ENCODE peak calls at places on chromosomes 1 and 21, in six cellular contexts. One of them, this sample, is unnamed.

GRCh38 chr1:51937112-51937511 is 53.4 kb downstream of the RAB3B start:
- DNase-seq in left lung: no peak
- DNase-seq in esophagus squamous epithelium: no peak
- DNase-seq in astrocyte: no peak
- DNase-seq in thoracic aorta: no peak
- DNase-seq in stomach: no peak
- DNase-seq in this sample: no peak

GRCh38 chr1:166489670-166490436 is 323.1 kb upstream of the FAM78B start:
- DNase-seq in stomach: no peak
- DNase-seq in thoracic aorta: no peak
- DNase-seq in esophagus squamous epithelium: peak
- DNase-seq in left lung: peak
- DNase-seq in astrocyte: no peak
- DNase-seq in this sample: no peak

GRCh38 chr1:17603091-17603841 is 63.8 kb downstream of the ARHGEF10L start:
- DNase-seq in thoracic aorta: no peak
- DNase-seq in stomach: no peak
- DNase-seq in astrocyte: no peak
- DNase-seq in left lung: no peak
- DNase-seq in esophagus squamous epithelium: no peak
- DNase-seq in this sample: no peak

GRCh38 chr1:30600258-30600657 is 123.1 kb downstream of the MATN1 start:
- DNase-seq in thoracic aorta: no peak
- DNase-seq in astrocyte: no peak
- DNase-seq in esophagus squamous epithelium: no peak
- DNase-seq in left lung: no peak
- DNase-seq in stomach: no peak
- DNase-seq in this sample: no peak

GRCh38 chr1:230144765-230145504 is 77.9 kb downstream of the GALNT2 start:
- DNase-seq in stomach: no peak
- DNase-seq in astrocyte: no peak
- DNase-seq in esophagus squamous epithelium: no peak
- DNase-seq in left lung: no peak
- DNase-seq in thoracic aorta: no peak
- DNase-seq in this sample: no peak

GRCh38 chr1:170568197-170568596 is 36.2 kb downstream of the GORAB start:
- DNase-seq in left lung: no peak
- DNase-seq in esophagus squamous epithelium: no peak
- DNase-seq in thoracic aorta: no peak
- DNase-seq in stomach: no peak
- DNase-seq in astrocyte: no peak
- DNase-seq in this sample: no peak

GRCh38 chr21:37565530-37566223 is 199.1 kb downstream of the DYRK1A start:
- DNase-seq in thoracic aorta: no peak
- DNase-seq in astrocyte: peak
- DNase-seq in stomach: no peak
- DNase-seq in left lung: no peak
- DNase-seq in esophagus squamous epithelium: no peak
- DNase-seq in this sample: no peak

GRCh38 chr1:178389441-178389840 is 107.3 kb downstream of the CLEC20A start:
- DNase-seq in left lung: no peak
- DNase-seq in stomach: no peak
- DNase-seq in esophagus squamous epithelium: no peak
- DNase-seq in astrocyte: no peak
- DNase-seq in thoracic aorta: no peak
- DNase-seq in this sample: no peak

GRCh38 chr1:226628624-226629155 is 80.1 kb downstream of the STUM start:
- DNase-seq in left lung: peak
- DNase-seq in esophagus squamous epithelium: no peak
- DNase-seq in stomach: peak
- DNase-seq in thoracic aorta: no peak
- DNase-seq in astrocyte: no peak
- DNase-seq in this sample: no peak

GRCh38 chr1:27007909-27008582 is 4.6 kb downstream of the TENT5B start:
- DNase-seq in left lung: peak
- DNase-seq in stomach: peak
- DNase-seq in astrocyte: no peak
- DNase-seq in thoracic aorta: no peak
- DNase-seq in esophagus squamous epithelium: no peak
- DNase-seq in this sample: no peak

GRCh38 chr1:229440821-229441537 is 7.1 kb upstream of the ACTA1 start:
- DNase-seq in thoracic aorta: no peak
- DNase-seq in stomach: no peak
- DNase-seq in left lung: no peak
- DNase-seq in esophagus squamous epithelium: no peak
- DNase-seq in astrocyte: peak
- DNase-seq in this sample: peak

DNA sequence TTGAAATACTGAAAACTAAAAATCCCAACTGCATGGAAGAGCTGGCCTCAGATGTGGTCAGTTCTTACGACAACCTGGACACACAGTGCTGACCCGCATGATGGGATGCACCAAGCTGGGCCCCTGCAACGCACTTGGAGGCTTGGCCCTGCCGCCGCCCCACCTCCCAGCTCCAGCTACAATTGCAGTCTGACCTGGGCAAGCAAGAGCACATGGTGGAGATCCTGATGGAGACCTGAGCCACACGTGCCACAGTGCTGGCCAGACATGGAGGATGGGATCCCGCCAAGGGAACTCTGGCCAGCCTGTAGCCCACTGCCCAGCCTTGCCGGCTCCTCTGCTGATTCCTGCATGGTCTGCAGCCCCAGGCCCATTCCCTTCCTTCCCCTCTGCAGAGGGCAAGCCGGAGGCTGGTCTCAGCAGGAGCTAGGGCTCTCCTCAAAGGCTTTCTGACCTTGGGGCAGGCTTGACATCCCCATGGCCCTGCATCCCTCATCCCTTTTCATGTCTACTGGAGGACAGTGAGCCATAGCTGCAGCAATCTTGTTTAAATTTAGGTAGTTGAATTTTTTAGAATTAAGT is 14.1 kb downstream of the CR1L start:
- DNase-seq in left lung: no peak
- DNase-seq in thoracic aorta: no peak
- DNase-seq in stomach: no peak
- DNase-seq in astrocyte: no peak
- DNase-seq in esophagus squamous epithelium: no peak
- DNase-seq in this sample: no peak
- H3K4me3 ChIP-seq in left lung: no peak
- H3K4me3 ChIP-seq in thoracic aorta: no peak
- H3K4me3 ChIP-seq in stomach: no peak
- H3K4me3 ChIP-seq in astrocyte: no peak
- H3K4me3 ChIP-seq in esophagus squamous epithelium: no peak
- H3K4me3 ChIP-seq in this sample: no peak

DNA sequence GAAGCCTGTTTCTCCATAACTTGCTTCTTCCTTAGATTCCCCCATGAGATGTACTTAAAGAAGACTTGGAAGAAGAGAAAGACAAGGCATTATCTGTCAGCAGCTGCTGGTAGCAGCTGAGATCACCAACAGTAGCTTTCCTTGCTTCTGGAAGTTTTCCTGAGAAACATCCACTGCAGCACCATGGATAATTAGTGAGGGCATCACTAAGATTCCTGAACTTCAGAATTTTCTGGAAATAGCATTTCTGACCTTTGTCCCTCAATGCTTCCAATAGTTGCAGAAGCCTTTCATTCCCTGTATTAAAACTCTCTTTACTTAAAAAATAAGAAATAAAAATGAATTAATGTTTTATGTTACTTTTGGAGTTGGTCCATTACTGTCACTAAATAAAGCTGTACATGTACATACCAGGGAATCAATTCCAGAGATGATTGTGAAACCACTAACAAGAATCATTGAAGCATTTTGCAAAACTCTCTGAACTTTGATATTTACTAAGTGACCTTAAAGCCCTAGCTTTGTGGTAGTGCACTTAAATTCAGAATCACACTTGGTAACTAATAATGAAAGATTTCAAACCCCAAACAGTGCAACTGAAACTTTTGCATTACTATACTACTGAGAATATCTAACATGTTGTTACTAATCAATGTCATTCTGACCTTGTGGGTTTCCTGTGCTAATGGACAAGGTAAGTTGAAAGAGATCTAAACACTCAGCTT is at the start of gene CFHR4:
- DNase-seq in stomach: no peak
- DNase-seq in left lung: no peak
- DNase-seq in thoracic aorta: no peak
- DNase-seq in astrocyte: no peak
- DNase-seq in esophagus squamous epithelium: no peak
- DNase-seq in this sample: no peak
- H3K27ac ChIP-seq in stomach: no peak
- H3K27ac ChIP-seq in left lung: no peak
- H3K27ac ChIP-seq in thoracic aorta: no peak
- H3K27ac ChIP-seq in astrocyte: no peak
- H3K27ac ChIP-seq in esophagus squamous epithelium: no peak
- H3K27ac ChIP-seq in this sample: no peak

DNA sequence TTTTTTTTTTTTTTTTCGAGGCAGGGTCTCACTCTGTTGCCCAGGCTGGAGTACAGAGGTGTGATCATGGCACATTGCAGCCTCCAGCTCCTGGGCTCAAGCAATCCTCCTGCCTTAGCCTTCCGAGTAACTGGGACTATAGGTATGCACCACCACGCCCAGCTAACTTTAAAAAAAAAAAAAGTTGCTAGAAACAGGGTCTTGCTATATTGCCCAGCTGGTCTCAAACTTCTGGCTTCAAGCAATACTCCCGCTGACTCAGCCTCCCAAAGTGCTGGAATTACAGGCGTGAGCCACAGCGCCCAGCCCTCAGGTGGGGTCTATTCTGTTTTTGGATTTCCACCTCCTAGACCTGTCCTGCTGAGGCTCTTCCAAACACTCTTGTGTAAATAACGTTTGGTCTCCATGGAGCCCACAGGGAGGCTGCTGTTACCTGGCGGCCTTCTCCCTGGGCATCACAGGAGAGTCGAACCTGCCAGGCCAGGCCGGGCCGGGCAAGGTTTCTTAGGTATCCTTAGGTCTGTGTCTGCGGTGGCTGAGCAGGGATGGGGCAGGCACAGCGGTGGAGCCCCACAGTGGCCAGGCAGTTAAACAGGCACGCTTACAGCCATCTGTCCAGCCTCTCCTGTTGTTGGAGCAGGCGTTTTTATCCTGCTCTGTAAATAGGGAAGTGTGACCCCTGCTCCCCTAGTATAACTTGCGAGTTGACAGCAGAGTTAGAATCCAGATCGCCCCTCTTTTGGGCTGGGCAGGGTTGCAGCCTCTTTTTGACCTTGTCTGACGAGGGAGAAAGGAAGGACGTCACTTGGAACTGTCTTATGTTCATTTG is 18.8 kb downstream of the PLEKHM2 start:
- DNase-seq in left lung: no peak
- DNase-seq in stomach: peak
- DNase-seq in astrocyte: no peak
- DNase-seq in thoracic aorta: no peak
- DNase-seq in esophagus squamous epithelium: no peak
- DNase-seq in this sample: no peak
- TF ChIP-seq CTCF in left lung: no peak
- TF ChIP-seq CTCF in stomach: no peak
- TF ChIP-seq CTCF in astrocyte: no peak
- TF ChIP-seq CTCF in thoracic aorta: no peak
- TF ChIP-seq CTCF in esophagus squamous epithelium: peak
- TF ChIP-seq CTCF in this sample: peak

DNA sequence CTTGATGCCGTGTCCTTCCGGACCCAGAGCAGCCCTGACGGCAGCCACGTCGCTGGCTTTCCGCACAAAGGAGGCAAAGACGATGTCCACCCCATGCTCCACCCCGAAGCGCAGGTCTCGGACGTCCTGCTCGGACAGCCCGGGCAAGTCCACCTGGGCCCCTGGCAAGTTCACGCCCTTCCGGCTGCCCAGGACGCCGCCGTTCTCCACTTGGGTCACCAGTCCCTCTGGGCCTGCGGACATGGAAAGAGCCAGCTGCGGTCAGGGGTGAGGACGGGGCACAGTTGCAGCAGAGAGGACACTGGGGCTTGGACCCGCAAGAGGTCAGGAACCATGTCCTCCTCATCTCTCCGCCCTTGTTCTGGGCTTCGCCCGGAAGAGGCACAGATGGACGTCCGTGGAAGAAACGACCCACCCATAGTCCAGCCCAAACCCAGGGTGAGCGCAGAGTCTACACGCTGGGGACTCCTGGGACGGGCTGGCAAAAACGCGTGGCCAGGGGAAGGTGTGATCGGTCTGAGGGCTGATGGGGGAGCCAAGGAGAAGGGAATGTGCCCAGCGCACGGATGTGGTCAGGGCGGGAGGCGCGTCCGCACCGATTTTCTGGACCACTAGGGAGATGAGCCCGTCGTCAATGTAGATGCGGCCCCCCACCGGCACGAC is 6.6 kb downstream of the PKLR start:
- DNase-seq in astrocyte: no peak
- DNase-seq in left lung: no peak
- DNase-seq in thoracic aorta: no peak
- DNase-seq in stomach: no peak
- DNase-seq in esophagus squamous epithelium: no peak
- DNase-seq in this sample: no peak
- H3K4me3 ChIP-seq in astrocyte: no peak
- H3K4me3 ChIP-seq in left lung: no peak
- H3K4me3 ChIP-seq in thoracic aorta: peak
- H3K4me3 ChIP-seq in stomach: peak
- H3K4me3 ChIP-seq in esophagus squamous epithelium: peak
- H3K4me3 ChIP-seq in this sample: no peak

GRCh38 chr1:53766766-53767409 is 27.9 kb upstream of the GLIS1 start:
- DNase-seq in esophagus squamous epithelium: no peak
- DNase-seq in thoracic aorta: no peak
- DNase-seq in stomach: no peak
- DNase-seq in left lung: no peak
- DNase-seq in astrocyte: peak
- DNase-seq in this sample: no peak

GRCh38 chr1:53763911-53764310 is 24.9 kb upstream of the GLIS1 start:
- DNase-seq in left lung: no peak
- DNase-seq in thoracic aorta: no peak
- DNase-seq in esophagus squamous epithelium: no peak
- DNase-seq in stomach: no peak
- DNase-seq in astrocyte: no peak
- DNase-seq in this sample: no peak

GRCh38 chr1:53765656-53766055 is 26.7 kb upstream of the GLIS1 start:
- DNase-seq in esophagus squamous epithelium: no peak
- DNase-seq in thoracic aorta: no peak
- DNase-seq in stomach: no peak
- DNase-seq in left lung: no peak
- DNase-seq in astrocyte: peak
- DNase-seq in this sample: no peak

GRCh38 chr1:53763461-53763860 is 24.5 kb upstream of the GLIS1 start:
- DNase-seq in stomach: no peak
- DNase-seq in esophagus squamous epithelium: no peak
- DNase-seq in astrocyte: no peak
- DNase-seq in left lung: no peak
- DNase-seq in thoracic aorta: no peak
- DNase-seq in this sample: no peak

DNA sequence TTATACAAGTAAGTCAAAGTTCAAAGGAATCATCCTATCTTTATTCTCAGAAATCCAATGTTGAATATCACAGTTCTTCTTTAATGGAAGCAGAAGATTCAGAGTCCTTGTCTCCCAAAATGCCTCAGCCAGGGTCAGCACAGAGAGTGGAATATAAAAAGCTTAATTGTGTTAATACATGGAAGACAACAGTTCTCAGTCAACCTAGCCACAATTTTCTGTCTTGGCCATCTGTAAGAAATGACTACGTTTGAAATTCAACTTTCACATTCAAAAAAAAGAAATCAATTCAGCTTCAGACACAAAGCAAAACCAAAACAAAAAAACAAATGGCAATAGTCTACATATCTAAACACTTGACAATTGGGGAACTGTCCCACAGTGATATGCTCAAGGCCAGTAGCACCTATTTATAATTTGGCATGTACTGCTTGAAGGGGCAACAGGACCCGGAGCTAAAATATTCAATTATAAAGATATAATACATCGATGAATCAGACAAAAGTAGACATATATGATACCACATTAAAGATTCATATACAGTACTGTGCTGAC is 27.3 kb upstream of the GLIS1 start:
- DNase-seq in astrocyte: no peak
- DNase-seq in stomach: no peak
- DNase-seq in esophagus squamous epithelium: no peak
- DNase-seq in thoracic aorta: no peak
- DNase-seq in left lung: no peak
- DNase-seq in this sample: no peak
- H3K27ac ChIP-seq in astrocyte: peak
- H3K27ac ChIP-seq in stomach: no peak
- H3K27ac ChIP-seq in esophagus squamous epithelium: no peak
- H3K27ac ChIP-seq in thoracic aorta: no peak
- H3K27ac ChIP-seq in left lung: no peak
- H3K27ac ChIP-seq in this sample: no peak

This sample was measured in AG04450.